ENCODE peak calls at places on chromosome 22, in four cellular contexts. C is activated CD4-positive, CD25-positive, alpha-beta regulatory T cell; O is foreskin fibroblast; W is left ventricle myocardium inferior. Y is an unnamed sample.

GRCh38 chr22:20648306-20648903 is 125.5 kb upstream of the SERPIND1 start:
- DNase-seq in C (no peak), O (no peak), W (no peak), Y (no peak)

GRCh38 chr22:46052801-46053562 is 76.0 kb upstream of the WNT7B start:
- DNase-seq in C (no peak), O (peak), W (peak), Y (no peak)

GRCh38 chr22:29689872-29690213 is 30.0 kb upstream of the CABP7 start:
- DNase-seq in C (peak), O (peak), W (peak), Y (no peak)

GRCh38 chr22:47276219-47276843 is 513.9 kb downstream of the TBC1D22A start:
- DNase-seq in C (no peak), O (peak), W (no peak), Y (no peak)

GRCh38 chr22:23187871-23188700 is 7.8 kb downstream of the BCR start:
- DNase-seq in C (no peak), O (peak), W (no peak), Y (no peak)

GRCh38 chr22:23263651-23264555 is 83.6 kb downstream of the BCR start:
- DNase-seq in C (no peak), O (no peak), W (no peak), Y (no peak)

GRCh38 chr22:20153945-20154344 is 3.1 kb upstream of the CCDC188 start:
- DNase-seq in C (no peak), O (peak), W (no peak), Y (no peak)

GRCh38 chr22:30876925-30877553 is 91.5 kb downstream of the MORC2 start:
- DNase-seq in C (no peak), O (peak), W (peak), Y (no peak)

GRCh38 chr22:47098121-47098520 is 335.7 kb downstream of the TBC1D22A start:
- DNase-seq in C (no peak), O (no peak), W (no peak), Y (no peak)

GRCh38 chr22:27990879-27991278 is 71.8 kb upstream of the PITPNB start:
- DNase-seq in C (no peak), O (peak), W (peak), Y (no peak)

GRCh38 chr22:31039393-31039792 is 41.7 kb upstream of the SMTN start:
- DNase-seq in C (no peak), O (peak), W (peak), Y (no peak)

GRCh38 chr22:37564111-37564711 is 3.9 kb downstream of the CDC42EP1 start:
- DNase-seq in C (no peak), O (no peak), W (no peak), Y (no peak)

GRCh38 chr22:46674367-46674781 is 54.2 kb downstream of the GRAMD4 start:
- DNase-seq in C (peak), O (peak), W (peak), Y (no peak)

GRCh38 chr22:36940676-36941075 is 27.2 kb downstream of the CSF2RB start:
- DNase-seq in C (no peak), O (no peak), W (no peak), Y (no peak)